ENCODE peak calls at places on chromosomes 2 and 18, in seven cellular contexts. D is GM23338, P is H9, K is fibroblast of lung, E is IMR-90, O is K562, Z is astrocyte. Q is an unnamed sample. For H4K20me1, the result is how much of the 10 kb centered on the place peaks cover.

GRCh38 chr2:144052103-144052502 is 467.8 kb downstream of the ZEB2 start:
- DNase-seq in D (no peak), P (no peak), K (peak), E (no peak), O (no peak), Z (no peak), Q (no peak)

GRCh38 chr2:11568436-11568835 is 34.6 kb downstream of the GREB1 start:
- DNase-seq in D (no peak), P (no peak), K (no peak), E (no peak), O (no peak), Z (no peak), Q (no peak)

GRCh38 chr2:179355881-179356280 is 91.2 kb upstream of the SESTD1 start:
- DNase-seq in D (no peak), P (no peak), K (no peak), E (peak), O (no peak), Z (no peak), Q (no peak)

GRCh38 chr2:95023222-95023597 is 2.3 kb upstream of the MAL start:
- DNase-seq in D (no peak), P (no peak), K (no peak), E (no peak), O (no peak), Z (no peak), Q (peak)

GRCh38 chr2:24399434-24400206 is 39.3 kb upstream of the ITSN2 start:
- DNase-seq in D (no peak), P (no peak), K (no peak), E (no peak), O (no peak), Z (no peak), Q (no peak)

GRCh38 chr18:67590571-67591141 is 74.1 kb upstream of the DSEL start:
- DNase-seq in D (peak), P (no peak), K (peak), E (peak), O (no peak), Z (peak), Q (no peak)

GRCh38 chr2:157413342-157414035 is 30.4 kb downstream of the CYTIP start:
- DNase-seq in D (no peak), P (no peak), K (no peak), E (no peak), O (no peak), Z (no peak), Q (no peak)

GRCh38 chr18:22170421-22171262 is 1.3 kb downstream of the GATA6 start:
- DNase-seq in D (peak), P (peak), K (peak), E (peak), O (no peak), Z (peak), Q (no peak)

GRCh38 chr2:190328748-190329147 is 9.1 kb upstream of the HIBCH start:
- DNase-seq in D (peak), P (no peak), K (peak), E (peak), O (no peak), Z (no peak), Q (no peak)

GRCh38 chr2:160062283-160063005 is at the start of gene PLA2R1:
- DNase-seq in D (peak), P (peak), K (peak), E (peak), O (no peak), Z (peak), Q (no peak)

GRCh38 chr18:57146956-57147636 is at the start of gene BOD1L2:
- DNase-seq in D (peak), P (peak), K (no peak), E (no peak), O (no peak), Z (no peak), Q (no peak)

GRCh38 chr2:140454717-140455116 is 1674.5 kb upstream of the NXPH2 start:
- DNase-seq in D (no peak), P (no peak), K (peak), E (peak), O (no peak), Z (peak), Q (no peak)

GRCh38 chr18:33440384-33441043 is at the start of gene CCDC178:
- DNase-seq in D (peak), P (peak), K (peak), E (peak), O (peak), Z (peak), Q (no peak)

GRCh38 chr2:240387669-240388358 is 47.6 kb upstream of the GPC1 start:
- DNase-seq in D (no peak), P (no peak), K (peak), E (peak), O (peak), Z (peak), Q (no peak)

GRCh38 chr2:58131191-58132011 is 84.8 kb downstream of the VRK2 start:
- DNase-seq in D (peak), P (no peak), K (peak), E (peak), O (no peak), Z (peak), Q (peak)

GRCh38 chr2:219475697-219476604 is 22.7 kb upstream of the GMPPA start:
- DNase-seq in D (peak), P (peak), K (peak), E (peak), O (peak), Z (peak), Q (peak)

GRCh38 chr2:186542002-186542401 is 47.9 kb upstream of the ITGAV start:
- DNase-seq in D (peak), P (no peak), K (no peak), E (no peak), O (no peak), Z (no peak), Q (no peak)

GRCh38 chr2:151357359-151357758 is at the start of gene TNFAIP6:
- DNase-seq in D (peak), P (no peak), K (peak), E (peak), O (no peak), Z (peak), Q (no peak)

GRCh38 chr2:109098251-109098920 is 30.6 kb upstream of the SH3RF3 start:
- DNase-seq in D (no peak), P (no peak), K (peak), E (peak), O (no peak), Z (peak), Q (no peak)

GRCh38 chr18:3703732-3704176 is 253.8 kb downstream of the TGIF1 start:
- DNase-seq in D (peak), P (peak), K (peak), E (peak), O (peak), Z (peak), Q (peak)

GRCh38 chr2:102505290-102505689 is 32.3 kb downstream of the SLC9A4 start:
- DNase-seq in D (peak), P (no peak), K (no peak), E (no peak), O (no peak), Z (no peak), Q (no peak)

GRCh38 chr2:26245810-26246209 is 1.1 kb downstream of the HADHB start:
- DNase-seq in D (no peak), P (no peak), K (peak), E (peak), O (no peak), Z (peak), Q (peak)

GRCh38 chr18:35713545-35713944 is 132.0 kb downstream of the GALNT1 start:
- DNase-seq in D (no peak), P (no peak), K (peak), E (peak), O (no peak), Z (peak), Q (no peak)

GRCh38 chr18:9696112-9696511 is 12.0 kb upstream of the RAB31 start:
- DNase-seq in D (no peak), P (no peak), K (peak), E (no peak), O (no peak), Z (no peak), Q (no peak)

GRCh38 chr2:64623232-64623879 is 30.4 kb downstream of the SERTAD2 start:
- DNase-seq in D (no peak), P (no peak), K (no peak), E (no peak), O (no peak), Z (no peak), Q (no peak)

GRCh38 chr2:113888641-113889470 is 1.0 kb upstream of the ACTR3 start:
- DNase-seq in D (peak), P (no peak), K (no peak), E (no peak), O (no peak), Z (no peak), Q (no peak)

GRCh38 chr18:2444201-2444875 is 127.0 kb downstream of the METTL4 start:
- DNase-seq in D (peak), P (no peak), K (no peak), E (no peak), O (no peak), Z (no peak), Q (no peak)

GRCh38 chr2:26008851-26009566 is 24.9 kb upstream of the RAB10 start:
- DNase-seq in D (no peak), P (no peak), K (peak), E (peak), O (no peak), Z (peak), Q (no peak)

GRCh38 chr2:231614559-231615057 is 21.9 kb downstream of the TEX44 start:
- DNase-seq in D (no peak), P (no peak), K (no peak), E (no peak), O (no peak), Z (no peak), Q (peak)

GRCh38 chr2:106137944-106138903 is 55.9 kb downstream of the UXS1 start:
- DNase-seq in D (no peak), P (no peak), K (peak), E (peak), O (no peak), Z (no peak), Q (no peak)

GRCh38 chr2:67290451-67290991 is 106.6 kb upstream of the ETAA1 start:
- DNase-seq in D (no peak), P (no peak), K (peak), E (peak), O (no peak), Z (peak), Q (no peak)

GRCh38 chr18:28365406-28365805 is 188.5 kb upstream of the CDH2 start:
- DNase-seq in D (no peak), P (no peak), K (no peak), E (peak), O (no peak), Z (peak), Q (no peak)

GRCh38 chr18:57409650-57410049 is 25.5 kb upstream of the ONECUT2 start:
- DNase-seq in D (no peak), P (no peak), K (no peak), E (no peak), O (no peak), Z (no peak), Q (no peak)

GRCh38 chr2:176068037-176068832 is 15.5 kb downstream of the EVX2 start:
- DNase-seq in D (peak), P (peak), K (no peak), E (no peak), O (no peak), Z (no peak), Q (no peak)

GRCh38 chr2:187573722-187574121 is 19.5 kb upstream of the TFPI start:
- DNase-seq in D (no peak), P (no peak), K (no peak), E (no peak), O (no peak), Z (no peak), Q (no peak)

GRCh38 chr2:187580462-187581124 is 26.4 kb upstream of the TFPI start:
- DNase-seq in D (peak), P (no peak), K (peak), E (peak), O (peak), Z (peak), Q (peak)

GRCh38 chr2:187576906-187577305 is 22.7 kb upstream of the TFPI start:
- DNase-seq in D (no peak), P (no peak), K (no peak), E (peak), O (no peak), Z (peak), Q (no peak)

GRCh38 chr2:187577310-187577709 is 23.1 kb upstream of the TFPI start:
- DNase-seq in D (peak), P (no peak), K (no peak), E (no peak), O (no peak), Z (no peak), Q (no peak)

DNA sequence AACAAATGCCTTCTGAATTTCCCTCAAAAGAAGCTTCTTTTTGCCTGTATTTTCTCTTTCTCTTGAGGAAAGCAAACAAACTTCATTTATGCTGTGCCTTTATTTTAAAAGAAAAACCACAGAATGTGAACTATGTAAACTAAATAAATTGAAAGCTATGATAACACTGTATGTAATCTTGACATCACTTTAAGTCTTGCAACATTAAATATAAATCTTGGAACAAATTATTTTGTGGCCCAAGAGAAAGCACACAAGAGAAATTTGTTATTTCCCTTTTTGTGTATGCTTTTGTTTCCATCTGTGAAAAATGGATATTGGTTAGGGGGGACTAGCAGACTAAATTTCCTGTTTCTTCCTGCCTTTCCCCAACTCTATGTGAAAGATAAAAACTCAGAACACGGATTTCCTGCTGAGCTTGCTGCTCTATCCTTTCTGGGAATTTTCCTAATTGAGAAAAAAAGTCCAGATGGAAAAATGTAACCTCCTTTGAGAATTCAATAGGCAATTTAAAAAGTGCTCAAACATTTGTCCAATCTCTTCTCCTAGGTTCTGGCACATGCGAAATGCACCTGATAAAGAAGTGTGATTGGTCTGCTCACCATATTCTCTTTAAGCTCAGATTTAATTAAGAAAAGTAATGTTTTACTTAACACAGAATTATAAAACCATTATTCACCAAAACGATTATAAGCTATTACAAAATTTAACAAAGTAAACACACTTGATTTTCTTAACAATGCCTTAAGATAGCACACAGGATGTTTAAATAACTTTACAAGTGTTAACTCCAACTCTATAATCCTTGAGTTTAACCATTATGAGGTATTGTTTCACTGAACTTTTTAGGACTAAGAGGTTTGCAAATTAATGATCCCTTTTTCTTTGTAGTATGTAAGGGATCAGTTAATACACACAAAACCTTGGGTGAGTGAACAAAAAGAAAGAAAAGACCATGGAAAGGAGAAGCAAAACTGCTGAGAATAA is 21.1 kb upstream of the TFPI start:
- DNase-seq in D (no peak), P (no peak), K (peak), E (peak), O (no peak), Z (peak), Q (no peak)
- H3K4me2 ChIP-seq in D (peak), P (no peak), K (peak), E (peak), O (no peak), Z (peak), Q (no peak)

GRCh38 chr2:100139114-100139513 is 3.3 kb downstream of the AFF3 start:
- DNase-seq in D (no peak), P (no peak), K (no peak), E (no peak), O (no peak), Z (no peak), Q (no peak)

GRCh38 chr2:100137877-100138570 is 4.4 kb downstream of the AFF3 start:
- DNase-seq in D (no peak), P (no peak), K (no peak), E (no peak), O (no peak), Z (no peak), Q (no peak)

GRCh38 chr2:100136310-100136709 is 6.1 kb downstream of the AFF3 start:
- DNase-seq in D (no peak), P (no peak), K (no peak), E (no peak), O (no peak), Z (no peak), Q (peak)

GRCh38 chr2:100137318-100137717 is 5.1 kb downstream of the AFF3 start:
- DNase-seq in D (no peak), P (no peak), K (no peak), E (no peak), O (no peak), Z (no peak), Q (no peak)

DNA sequence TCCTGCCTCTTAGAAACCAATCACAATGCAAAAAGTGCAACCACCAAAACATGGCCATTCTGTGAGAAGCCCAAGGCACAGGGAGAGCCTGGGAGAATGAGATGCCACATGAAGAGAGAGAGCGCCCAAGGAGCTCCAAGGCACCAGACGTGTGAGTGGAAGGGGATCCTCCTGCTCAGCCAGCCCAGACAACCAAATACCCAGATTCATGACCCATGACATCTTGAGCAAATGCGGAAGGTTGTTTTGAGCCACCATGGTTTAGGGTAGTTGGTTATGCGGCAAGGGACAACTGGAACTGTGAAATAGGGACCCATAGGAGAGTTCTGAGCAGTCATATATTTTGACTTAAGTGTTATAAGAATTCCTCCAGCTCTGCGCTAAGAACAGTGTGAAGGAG is 7.0 kb downstream of the AFF3 start:
- DNase-seq in D (no peak), P (no peak), K (no peak), E (no peak), O (no peak), Z (no peak), Q (no peak)
- H4K20me1 ChIP-seq in D (under half), P (under half), K (under half), E (under half), O (under half), Z (under half), Q (under half)

GRCh38 chr18:63090334-63090733 is 229.2 kb downstream of the BCL2 start:
- DNase-seq in D (no peak), P (no peak), K (no peak), E (no peak), O (no peak), Z (no peak), Q (no peak)
- H3K4me2 ChIP-seq in D (no peak), P (no peak), K (no peak), E (no peak), O (no peak), Z (no peak), Q (no peak)

DNA sequence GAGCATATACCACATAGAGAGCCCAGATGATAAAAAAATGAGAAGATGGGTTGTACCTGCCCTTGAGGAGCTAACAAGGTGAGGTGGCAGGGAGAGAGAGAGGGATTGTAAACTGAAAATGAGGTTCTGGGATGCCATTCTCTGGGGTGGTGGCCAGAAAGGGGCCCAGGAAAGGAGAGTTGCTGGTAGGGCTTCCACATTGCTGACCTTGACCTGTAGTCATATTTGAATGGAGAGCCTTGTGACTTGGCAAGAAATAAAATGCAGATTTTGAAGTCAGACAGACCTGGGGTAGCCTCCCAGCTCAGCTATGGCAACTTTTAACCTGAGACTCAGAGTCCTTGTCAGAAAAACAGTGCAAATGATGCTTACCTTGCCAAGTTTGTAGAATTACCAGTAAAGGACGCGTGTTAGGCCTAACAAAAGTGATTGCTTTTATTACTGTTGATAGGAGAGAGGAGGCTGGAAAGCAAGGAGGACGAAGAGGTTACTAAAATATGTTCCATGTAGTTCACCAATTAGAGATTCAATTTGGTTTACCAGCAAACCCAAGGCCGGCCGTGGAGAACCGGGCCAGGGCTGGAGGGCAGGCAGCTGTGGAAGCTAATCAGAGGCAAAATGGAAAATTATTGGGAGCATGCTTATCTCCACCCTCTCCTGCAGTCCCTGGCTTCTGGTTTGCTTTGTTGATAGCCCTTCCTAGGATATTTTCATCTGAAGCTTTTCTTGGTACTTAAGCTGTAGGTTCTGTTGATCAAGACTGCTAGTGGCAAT is 3.9 kb downstream of the NPAS2 start:
- DNase-seq in D (no peak), P (no peak), K (no peak), E (no peak), O (no peak), Z (no peak), Q (no peak)
- H4K20me1 ChIP-seq in D (under half), P (under half), K (under half), E (under half), O (under half), Z (under half), Q (under half)

GRCh38 chr18:23921716-23922285 is 92.8 kb upstream of the TTC39C start:
- DNase-seq in D (peak), P (peak), K (no peak), E (no peak), O (no peak), Z (no peak), Q (no peak)

GRCh38 chr18:23926590-23926989 is 88.0 kb upstream of the TTC39C start:
- DNase-seq in D (no peak), P (no peak), K (no peak), E (no peak), O (no peak), Z (no peak), Q (no peak)

GRCh38 chr18:23924813-23925212 is 89.7 kb upstream of the TTC39C start:
- DNase-seq in D (no peak), P (no peak), K (peak), E (peak), O (no peak), Z (peak), Q (no peak)

GRCh38 chr18:23920054-23920453 is 94.5 kb upstream of the TTC39C start:
- DNase-seq in D (no peak), P (no peak), K (no peak), E (peak), O (no peak), Z (no peak), Q (no peak)

GRCh38 chr18:23922939-23923338 is 91.6 kb upstream of the TTC39C start:
- DNase-seq in D (no peak), P (no peak), K (no peak), E (no peak), O (no peak), Z (no peak), Q (no peak)
- H3K4me2 ChIP-seq in D (no peak), P (no peak), K (no peak), E (no peak), O (no peak), Z (no peak), Q (no peak)

GRCh38 chr2:131055169-131056065 is 37.8 kb downstream of the FAM168B start:
- DNase-seq in D (no peak), P (no peak), K (no peak), E (peak), O (no peak), Z (peak), Q (no peak)
- H4K20me1 ChIP-seq in D (half or more), P (under half), K (under half), E (half or more), O (under half), Z (half or more), Q (under half)

Q was measured in OCI-LY7.